ENCODE peak calls at places on chromosomes 5 and 9, in six cellular contexts. One of them, this sample, is unnamed.

GRCh38 chr5:100148239-100148638 is 386.9 kb upstream of the FAM174A start:
- DNase-seq in heart left ventricle: no peak
- DNase-seq in PC-9: no peak
- DNase-seq in NCI-H1436 treated with DMSO at 0.1 percent for 48 hours: no peak
- DNase-seq in HTR-8/SVneo: no peak
- DNase-seq in endothelial cell: no peak
- DNase-seq in this sample: no peak

GRCh38 chr5:52725065-52725746 is 62.5 kb upstream of the ITGA1 start:
- DNase-seq in heart left ventricle: no peak
- DNase-seq in PC-9: peak
- DNase-seq in NCI-H1436 treated with DMSO at 0.1 percent for 48 hours: no peak
- DNase-seq in HTR-8/SVneo: no peak
- DNase-seq in endothelial cell: no peak
- DNase-seq in this sample: no peak

GRCh38 chr5:57887851-57888621 is 405.4 kb upstream of the ACTBL2 start:
- DNase-seq in heart left ventricle: peak
- DNase-seq in PC-9: peak
- DNase-seq in NCI-H1436 treated with DMSO at 0.1 percent for 48 hours: no peak
- DNase-seq in HTR-8/SVneo: peak
- DNase-seq in endothelial cell: peak
- DNase-seq in this sample: peak

GRCh38 chr9:105593145-105593544 is 35.2 kb downstream of the FKTN start:
- DNase-seq in heart left ventricle: no peak
- DNase-seq in PC-9: no peak
- DNase-seq in NCI-H1436 treated with DMSO at 0.1 percent for 48 hours: no peak
- DNase-seq in HTR-8/SVneo: no peak
- DNase-seq in endothelial cell: no peak
- DNase-seq in this sample: no peak

GRCh38 chr9:20640331-20641187 is 18.3 kb upstream of the MLLT3 start:
- DNase-seq in heart left ventricle: peak
- DNase-seq in PC-9: peak
- DNase-seq in NCI-H1436 treated with DMSO at 0.1 percent for 48 hours: no peak
- DNase-seq in HTR-8/SVneo: no peak
- DNase-seq in endothelial cell: no peak
- DNase-seq in this sample: peak

GRCh38 chr9:98521141-98521540 is 187.6 kb downstream of the GABBR2 start:
- DNase-seq in heart left ventricle: no peak
- DNase-seq in PC-9: no peak
- DNase-seq in NCI-H1436 treated with DMSO at 0.1 percent for 48 hours: no peak
- DNase-seq in HTR-8/SVneo: no peak
- DNase-seq in endothelial cell: no peak
- DNase-seq in this sample: peak

GRCh38 chr9:116151966-116152381 is 1.6 kb upstream of the PAPPA start:
- DNase-seq in heart left ventricle: no peak
- DNase-seq in PC-9: peak
- DNase-seq in NCI-H1436 treated with DMSO at 0.1 percent for 48 hours: no peak
- DNase-seq in HTR-8/SVneo: peak
- DNase-seq in endothelial cell: no peak
- DNase-seq in this sample: no peak

GRCh38 chr9:6098431-6098830 is 83.0 kb upstream of the RANBP6 start:
- DNase-seq in heart left ventricle: no peak
- DNase-seq in PC-9: no peak
- DNase-seq in NCI-H1436 treated with DMSO at 0.1 percent for 48 hours: no peak
- DNase-seq in HTR-8/SVneo: no peak
- DNase-seq in endothelial cell: no peak
- DNase-seq in this sample: no peak

GRCh38 chr5:38710616-38711015 is 135.2 kb upstream of the OSMR start:
- DNase-seq in heart left ventricle: no peak
- DNase-seq in PC-9: no peak
- DNase-seq in NCI-H1436 treated with DMSO at 0.1 percent for 48 hours: no peak
- DNase-seq in HTR-8/SVneo: no peak
- DNase-seq in endothelial cell: no peak
- DNase-seq in this sample: no peak

GRCh38 chr9:7144265-7145046 is 386.7 kb downstream of the KDM4C start:
- DNase-seq in heart left ventricle: no peak
- DNase-seq in PC-9: no peak
- DNase-seq in NCI-H1436 treated with DMSO at 0.1 percent for 48 hours: no peak
- DNase-seq in HTR-8/SVneo: no peak
- DNase-seq in endothelial cell: no peak
- DNase-seq in this sample: no peak

GRCh38 chr9:135765416-135765815 is 63.4 kb downstream of the KCNT1 start:
- DNase-seq in heart left ventricle: no peak
- DNase-seq in PC-9: no peak
- DNase-seq in NCI-H1436 treated with DMSO at 0.1 percent for 48 hours: no peak
- DNase-seq in HTR-8/SVneo: no peak
- DNase-seq in endothelial cell: no peak
- DNase-seq in this sample: no peak

GRCh38 chr5:167688731-167689130 is 602.7 kb upstream of the WWC1 start:
- DNase-seq in heart left ventricle: no peak
- DNase-seq in PC-9: no peak
- DNase-seq in NCI-H1436 treated with DMSO at 0.1 percent for 48 hours: no peak
- DNase-seq in HTR-8/SVneo: no peak
- DNase-seq in endothelial cell: no peak
- DNase-seq in this sample: no peak

GRCh38 chr9:109401169-109401989 is 80.5 kb upstream of the EPB41L4B start:
- DNase-seq in heart left ventricle: no peak
- DNase-seq in PC-9: peak
- DNase-seq in NCI-H1436 treated with DMSO at 0.1 percent for 48 hours: no peak
- DNase-seq in HTR-8/SVneo: peak
- DNase-seq in endothelial cell: peak
- DNase-seq in this sample: no peak

GRCh38 chr5:143842920-143843319 is 31.0 kb downstream of the HMHB1 start:
- DNase-seq in heart left ventricle: no peak
- DNase-seq in PC-9: no peak
- DNase-seq in NCI-H1436 treated with DMSO at 0.1 percent for 48 hours: no peak
- DNase-seq in HTR-8/SVneo: no peak
- DNase-seq in endothelial cell: no peak
- DNase-seq in this sample: no peak

GRCh38 chr5:58133631-58134296 is 326.1 kb downstream of the PLK2 start:
- DNase-seq in heart left ventricle: no peak
- DNase-seq in PC-9: no peak
- DNase-seq in NCI-H1436 treated with DMSO at 0.1 percent for 48 hours: no peak
- DNase-seq in HTR-8/SVneo: no peak
- DNase-seq in endothelial cell: no peak
- DNase-seq in this sample: no peak

GRCh38 chr9:93053781-93054331 is 4.6 kb upstream of the SUSD3 start:
- DNase-seq in heart left ventricle: no peak
- DNase-seq in PC-9: no peak
- DNase-seq in NCI-H1436 treated with DMSO at 0.1 percent for 48 hours: no peak
- DNase-seq in HTR-8/SVneo: no peak
- DNase-seq in endothelial cell: no peak
- DNase-seq in this sample: no peak

GRCh38 chr9:68507098-68507795 is 33.4 kb downstream of the TMEM252 start:
- DNase-seq in heart left ventricle: no peak
- DNase-seq in PC-9: no peak
- DNase-seq in NCI-H1436 treated with DMSO at 0.1 percent for 48 hours: no peak
- DNase-seq in HTR-8/SVneo: no peak
- DNase-seq in endothelial cell: no peak
- DNase-seq in this sample: no peak

GRCh38 chr9:91664669-91665068 is 241.0 kb upstream of the NFIL3 start:
- DNase-seq in heart left ventricle: no peak
- DNase-seq in PC-9: no peak
- DNase-seq in NCI-H1436 treated with DMSO at 0.1 percent for 48 hours: no peak
- DNase-seq in HTR-8/SVneo: no peak
- DNase-seq in endothelial cell: no peak
- DNase-seq in this sample: no peak

GRCh38 chr9:36433386-36433785 is 33.3 kb upstream of the RNF38 start:
- DNase-seq in heart left ventricle: no peak
- DNase-seq in PC-9: peak
- DNase-seq in NCI-H1436 treated with DMSO at 0.1 percent for 48 hours: no peak
- DNase-seq in HTR-8/SVneo: no peak
- DNase-seq in endothelial cell: no peak
- DNase-seq in this sample: no peak

GRCh38 chr9:93098236-93098946 is 2.4 kb downstream of the CARD19 start:
- DNase-seq in heart left ventricle: peak
- DNase-seq in PC-9: peak
- DNase-seq in NCI-H1436 treated with DMSO at 0.1 percent for 48 hours: no peak
- DNase-seq in HTR-8/SVneo: peak
- DNase-seq in endothelial cell: no peak
- DNase-seq in this sample: peak

GRCh38 chr9:115548826-115549225 is 430.9 kb upstream of the TNC start:
- DNase-seq in heart left ventricle: no peak
- DNase-seq in PC-9: no peak
- DNase-seq in NCI-H1436 treated with DMSO at 0.1 percent for 48 hours: no peak
- DNase-seq in HTR-8/SVneo: no peak
- DNase-seq in endothelial cell: no peak
- DNase-seq in this sample: no peak

GRCh38 chr5:50854082-50854481 is 187.6 kb downstream of the PARP8 start:
- DNase-seq in heart left ventricle: no peak
- DNase-seq in PC-9: no peak
- DNase-seq in NCI-H1436 treated with DMSO at 0.1 percent for 48 hours: no peak
- DNase-seq in HTR-8/SVneo: no peak
- DNase-seq in endothelial cell: no peak
- DNase-seq in this sample: no peak

GRCh38 chr5:78984020-78984610 is 995 bp downstream of the ARSB start:
- DNase-seq in heart left ventricle: no peak
- DNase-seq in PC-9: no peak
- DNase-seq in NCI-H1436 treated with DMSO at 0.1 percent for 48 hours: peak
- DNase-seq in HTR-8/SVneo: peak
- DNase-seq in endothelial cell: no peak
- DNase-seq in this sample: no peak

GRCh38 chr5:136011427-136012001 is 17.3 kb upstream of the TGFBI start:
- DNase-seq in heart left ventricle: no peak
- DNase-seq in PC-9: no peak
- DNase-seq in NCI-H1436 treated with DMSO at 0.1 percent for 48 hours: no peak
- DNase-seq in HTR-8/SVneo: peak
- DNase-seq in endothelial cell: no peak
- DNase-seq in this sample: no peak

GRCh38 chr9:95721132-95721531 is 154.4 kb upstream of the ERCC6L2 start:
- DNase-seq in heart left ventricle: no peak
- DNase-seq in PC-9: no peak
- DNase-seq in NCI-H1436 treated with DMSO at 0.1 percent for 48 hours: no peak
- DNase-seq in HTR-8/SVneo: no peak
- DNase-seq in endothelial cell: no peak
- DNase-seq in this sample: no peak

GRCh38 chr5:29238115-29238514 is 1955.4 kb upstream of the CDH6 start:
- DNase-seq in heart left ventricle: no peak
- DNase-seq in PC-9: no peak
- DNase-seq in NCI-H1436 treated with DMSO at 0.1 percent for 48 hours: no peak
- DNase-seq in HTR-8/SVneo: no peak
- DNase-seq in endothelial cell: no peak
- DNase-seq in this sample: no peak

GRCh38 chr5:141709704-141710267 is 27.8 kb upstream of the ARAP3 start:
- DNase-seq in heart left ventricle: no peak
- DNase-seq in PC-9: no peak
- DNase-seq in NCI-H1436 treated with DMSO at 0.1 percent for 48 hours: no peak
- DNase-seq in HTR-8/SVneo: no peak
- DNase-seq in endothelial cell: no peak
- DNase-seq in this sample: no peak

GRCh38 chr9:36924071-36924470 is 110.0 kb downstream of the PAX5 start:
- DNase-seq in heart left ventricle: no peak
- DNase-seq in PC-9: peak
- DNase-seq in NCI-H1436 treated with DMSO at 0.1 percent for 48 hours: no peak
- DNase-seq in HTR-8/SVneo: peak
- DNase-seq in endothelial cell: no peak
- DNase-seq in this sample: no peak

GRCh38 chr5:143154495-143155375 is 248.8 kb downstream of the NR3C1 start:
- DNase-seq in heart left ventricle: no peak
- DNase-seq in PC-9: peak
- DNase-seq in NCI-H1436 treated with DMSO at 0.1 percent for 48 hours: no peak
- DNase-seq in HTR-8/SVneo: no peak
- DNase-seq in endothelial cell: no peak
- DNase-seq in this sample: no peak

GRCh38 chr9:127931092-127931881 is 710 bp upstream of the PIP5KL1 start:
- DNase-seq in heart left ventricle: no peak
- DNase-seq in PC-9: peak
- DNase-seq in NCI-H1436 treated with DMSO at 0.1 percent for 48 hours: no peak
- DNase-seq in HTR-8/SVneo: peak
- DNase-seq in endothelial cell: no peak
- DNase-seq in this sample: no peak

GRCh38 chr5:318341-318897 is 3.1 kb upstream of the AHRR start:
- DNase-seq in heart left ventricle: no peak
- DNase-seq in PC-9: peak
- DNase-seq in NCI-H1436 treated with DMSO at 0.1 percent for 48 hours: no peak
- DNase-seq in HTR-8/SVneo: peak
- DNase-seq in endothelial cell: no peak
- DNase-seq in this sample: no peak